ENCODE peak calls at places on chromosomes 7 and 10, in ten cellular contexts. X is upper lobe of left lung, R is pancreas, Y is thyroid gland, Q is right lobe of liver, A is ovary, E is K562, D is neural progenitor cell, Z is spleen, P is tibial artery. U is an unnamed sample.

GRCh38 chr7:127884066-127884559 is 147.1 kb downstream of the LRRC4 start:
- DNase-seq in X (no peak), R (no peak), Y (no peak), Q (no peak), A (no peak), E (no peak), D (no peak), Z (no peak), P (peak; percentile 24), U (no peak)

GRCh38 chr7:142400042-142400441 is 142.2 kb upstream of the PRSS58 start:
- DNase-seq in X (no peak), R (no peak), Y (no peak), Q (no peak), A (no peak), E (no peak), D (no peak), Z (no peak), P (no peak), U (no peak)

GRCh38 chr7:38975944-38976392 is 1.7 kb upstream of the POU6F2 start:
- DNase-seq in X (peak; percentile 79), R (no peak), Y (no peak), Q (no peak), A (peak; percentile 31), E (no peak), D (peak; percentile 78), Z (no peak), P (no peak), U (no peak)

GRCh38 chr7:54145716-54146115 is 396.5 kb upstream of the VSTM2A start:
- DNase-seq in X (peak; percentile 45), R (no peak), Y (no peak), Q (no peak), A (no peak), E (no peak), D (no peak), Z (no peak), P (no peak), U (no peak)

GRCh38 chr7:105325225-105325904 is 63.4 kb downstream of the SRPK2 start:
- DNase-seq in X (no peak), R (no peak), Y (no peak), Q (no peak), A (no peak), E (no peak), D (no peak), Z (no peak), P (no peak), U (no peak)

GRCh38 chr7:1897076-1897860 is 227.2 kb downstream of the ELFN1 start:
- DNase-seq in X (peak; percentile 73), R (no peak), Y (no peak), Q (no peak), A (no peak), E (no peak), D (no peak), Z (no peak), P (no peak), U (no peak)

GRCh38 chr7:130894146-130895005 is 160.4 kb upstream of the KLF14 start:
- DNase-seq in X (peak; percentile 84), R (peak; percentile 83), Y (peak; percentile 100), Q (peak; percentile 91), A (peak; percentile 85), E (peak; percentile 69), D (no peak), Z (no peak), P (peak; percentile 67), U (peak; percentile 76)

GRCh38 chr7:5525271-5526189 is 101.9 kb upstream of the TNRC18 start:
- DNase-seq in X (no peak), R (no peak), Y (no peak), Q (no peak), A (no peak), E (no peak), D (peak; percentile 53), Z (no peak), P (no peak), U (no peak)

GRCh38 chr10:106672517-106673175 is 491.9 kb downstream of the SORCS1 start:
- DNase-seq in X (no peak), R (no peak), Y (no peak), Q (no peak), A (no peak), E (no peak), D (no peak), Z (no peak), P (no peak), U (no peak)

GRCh38 chr10:17744395-17744841 is 7.6 kb upstream of the TMEM236 start:
- DNase-seq in X (no peak), R (no peak), Y (no peak), Q (no peak), A (no peak), E (no peak), D (no peak), Z (no peak), P (no peak), U (no peak)

GRCh38 chr10:86179143-86179505 is 187.5 kb downstream of the GRID1 start:
- DNase-seq in X (no peak), R (no peak), Y (no peak), Q (peak; percentile 10), A (peak; percentile 4), E (no peak), D (no peak), Z (peak; percentile 51), P (no peak), U (no peak)

GRCh38 chr7:86961686-86962085 is 97.8 kb downstream of the ELAPOR2 start:
- DNase-seq in X (no peak), R (no peak), Y (no peak), Q (no peak), A (no peak), E (no peak), D (no peak), Z (no peak), P (no peak), U (no peak)

GRCh38 chr10:124390788-124391187 is 27.9 kb downstream of the OAT start:
- DNase-seq in X (no peak), R (no peak), Y (no peak), Q (no peak), A (no peak), E (no peak), D (no peak), Z (no peak), P (no peak), U (no peak)

GRCh38 chr10:124389613-124390361 is 28.9 kb downstream of the OAT start:
- DNase-seq in X (peak; percentile 71), R (no peak), Y (no peak), Q (peak; percentile 73), A (peak; percentile 47), E (no peak), D (no peak), Z (peak; percentile 85), P (peak; percentile 13), U (no peak)

GRCh38 chr10:124387078-124387874 is 31.4 kb downstream of the OAT start:
- DNase-seq in X (no peak), R (no peak), Y (no peak), Q (peak; percentile 38), A (no peak), E (no peak), D (no peak), Z (peak; percentile 66), P (peak; percentile 17), U (no peak)

GRCh38 chr10:124388476-124388822 is 30.3 kb downstream of the OAT start:
- DNase-seq in X (no peak), R (no peak), Y (no peak), Q (no peak), A (no peak), E (no peak), D (no peak), Z (no peak), P (peak; percentile 20), U (no peak)

GRCh38 chr10:124388823-124389612 is 29.7 kb downstream of the OAT start:
- DNase-seq in X (peak; percentile 100), R (peak; percentile 93), Y (peak; percentile 88), Q (peak; percentile 93), A (peak; percentile 97), E (peak; percentile 99), D (peak; percentile 97), Z (peak; percentile 99), P (peak; percentile 80), U (peak; percentile 81)
- H3K27ac ChIP-seq in X (peak overlapping the region; percentile 21), R (no peak overlapping the region), Y (no peak overlapping the region), Q (peak overlapping the region; percentile 58), A (peak overlapping the region; percentile 41), E (no peak overlapping the region), D (no peak overlapping the region), Z (peak overlapping the region; percentile 41), P (peak overlapping the region; percentile 51), U (no peak overlapping the region)

DNA sequence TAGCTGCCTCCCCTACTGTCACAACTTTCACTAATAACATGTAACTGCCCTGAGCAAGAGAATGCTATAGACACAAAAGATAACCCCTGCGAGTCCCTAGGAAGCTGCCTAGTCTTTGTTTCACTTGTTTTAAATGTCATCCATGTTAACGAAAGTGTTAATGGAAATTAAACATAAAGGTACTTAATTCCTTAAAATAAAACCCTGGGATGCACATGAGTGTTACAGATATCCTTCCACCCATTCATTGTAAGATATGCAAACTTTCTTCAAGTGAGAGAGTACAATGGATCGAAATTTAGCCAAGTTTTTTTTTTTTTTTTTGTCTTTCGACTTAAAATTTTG is 1.4 kb downstream of the CDK14 start:
- DNase-seq in X (no peak), R (no peak), Y (no peak), Q (no peak), A (no peak), E (no peak), D (peak; percentile 29), Z (no peak), P (no peak), U (no peak)
- H3K4me3 ChIP-seq in X (peak overlapping the region; percentile 84), R (peak overlapping the region; percentile 78), Y (peak overlapping the region; percentile 5), Q (peak overlapping the region; percentile 78), A (peak overlapping the region; percentile 92), E (no peak overlapping the region), D (peak overlapping the region; percentile 89), Z (peak overlapping the region; percentile 60), P (peak overlapping the region; percentile 91), U (peak overlapping the region; percentile 91)

DNA sequence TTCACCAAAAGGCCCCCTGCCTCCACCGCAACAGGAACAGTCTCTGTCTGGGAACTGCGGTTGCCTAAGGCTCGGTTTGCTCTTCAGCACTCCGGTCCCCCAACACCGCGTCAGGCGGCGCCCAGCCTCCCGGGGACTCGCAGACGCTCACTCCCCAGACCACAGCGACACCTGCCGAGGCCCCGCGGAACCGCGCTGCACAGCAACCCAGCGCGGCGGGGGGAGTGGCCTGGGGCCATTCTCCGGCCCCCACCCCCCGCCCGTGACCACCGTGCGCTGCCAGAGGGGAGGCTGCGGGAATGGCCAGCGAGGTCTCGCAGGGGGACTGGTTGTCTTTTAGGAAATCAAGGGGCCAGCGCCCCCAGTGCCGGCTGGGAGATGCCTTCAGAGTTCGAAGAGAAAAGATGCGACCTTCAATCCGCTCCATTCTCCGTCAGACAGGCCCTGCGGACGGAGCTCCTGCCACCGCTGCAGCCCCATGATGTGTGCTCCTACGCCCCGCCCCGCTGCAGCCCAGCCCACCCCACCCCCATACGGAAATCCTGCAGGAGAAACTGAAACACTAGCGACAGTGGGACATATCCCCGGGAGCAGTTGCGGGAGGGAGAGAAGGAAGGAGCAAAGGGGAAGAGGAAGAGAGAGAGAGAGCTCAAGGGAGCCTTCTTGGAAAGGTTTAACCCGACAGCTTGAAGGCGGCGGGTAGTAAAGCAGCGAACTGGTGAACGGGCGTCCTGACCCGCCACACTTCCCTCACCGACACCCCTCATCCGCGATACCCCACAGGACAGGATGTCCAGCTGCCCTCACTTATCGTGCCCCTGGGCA is 137.4 kb upstream of the CDCA7L start:
- DNase-seq in X (peak; percentile 99), R (peak; percentile 87), Y (peak; percentile 89), Q (peak; percentile 92), A (peak; percentile 90), E (peak; percentile 82), D (peak; percentile 94), Z (peak; percentile 97), P (peak; percentile 85), U (peak; percentile 94)
- H3K27ac ChIP-seq in X (peak overlapping the region; percentile 85), R (peak overlapping the region; percentile 49), Y (peak overlapping the region; percentile 88), Q (peak overlapping the region; percentile 83), A (peak overlapping the region; percentile 29), E (no peak overlapping the region), D (no peak overlapping the region), Z (peak overlapping the region; percentile 92), P (peak overlapping the region; percentile 68), U (peak overlapping the region; percentile 41)

GRCh38 chr10:70440296-70441160 is 953 bp downstream of the NODAL start:
- DNase-seq in X (peak; percentile 79), R (no peak), Y (no peak), Q (no peak), A (no peak), E (peak; percentile 48), D (peak; percentile 61), Z (no peak), P (peak; percentile 20), U (no peak)
- H3K4me3 ChIP-seq in X (peak overlapping the region; percentile 20), R (peak overlapping the region; percentile 17), Y (no peak overlapping the region), Q (no peak overlapping the region), A (no peak overlapping the region), E (no peak overlapping the region), D (peak overlapping the region; percentile 37), Z (no peak overlapping the region), P (peak overlapping the region; percentile 39), U (no peak overlapping the region)